ENCODE peak calls at places on chromosomes 11 and 22, in seven cellular contexts. Z is neuronal stem cell, J is H9, I is IMR-90, K is mesenchymal stem cell, W is trophoblast cell, C is H1. M is an unnamed sample.
A peak's percentile ranks its signal among the peaks of the same experiment; 100 is the strongest.

GRCh38 chr22:32619614-32620426 is 145.2 kb downstream of the FBXO7 start:
- DNase-seq in W (peak; percentile 69), K (peak; percentile 82), C (no peak), I (peak; percentile 89), J (no peak), Z (no peak), M (no peak)

GRCh38 chr11:79263001-79263400 is 177.8 kb downstream of the TENM4 start:
- DNase-seq in W (no peak), C (no peak), J (peak; percentile 36), K (peak; percentile 75), I (peak; percentile 49), Z (no peak), M (peak; percentile 74)

GRCh38 chr11:7019500-7020182 is 505 bp downstream of the ZNF214 start:
- DNase-seq in Z (no peak), J (peak; percentile 38), K (no peak), C (no peak), I (peak; percentile 20), W (no peak), M (peak; percentile 46)

GRCh38 chr22:49533886-49534285 is 293.8 kb downstream of the BRD1 start:
- DNase-seq in C (no peak), Z (no peak), W (no peak), I (no peak), K (no peak), J (no peak), M (no peak)

GRCh38 chr22:46536559-46537220 is 730 bp downstream of the CELSR1 start:
- DNase-seq in W (no peak), J (no peak), I (no peak), K (no peak), C (no peak), Z (peak; percentile 24), M (peak; percentile 20)

GRCh38 chr11:123549901-123550619 is 104.4 kb downstream of the SCN3B start:
- DNase-seq in I (peak; percentile 51), Z (no peak), C (no peak), K (no peak), W (no peak), J (no peak), M (peak; percentile 39)

GRCh38 chr11:45816614-45817013 is 11.7 kb downstream of the SLC35C1 start:
- DNase-seq in I (no peak), K (no peak), W (no peak), J (peak; percentile 79), Z (no peak), C (no peak), M (no peak)

GRCh38 chr11:13465909-13466371 is 2.9 kb upstream of the BTBD10 start:
- DNase-seq in I (peak; percentile 55), K (peak; percentile 55), W (peak; percentile 65), C (no peak), J (no peak), Z (peak; percentile 17), M (no peak)

GRCh38 chr11:131659931-131660330 is 289.5 kb downstream of the NTM start:
- DNase-seq in J (no peak), Z (no peak), I (no peak), C (no peak), K (no peak), W (no peak), M (no peak)

GRCh38 chr22:49812838-49813237 is 14.8 kb downstream of the BRD1 start:
- DNase-seq in W (peak; percentile 16), Z (no peak), J (no peak), K (peak; percentile 25), I (peak; percentile 37), C (no peak), M (no peak)

GRCh38 chr22:23404689-23405365 is 175.3 kb downstream of the IGLL1 start:
- DNase-seq in Z (peak; percentile 67), I (peak; percentile 40), K (peak; percentile 54), J (peak; percentile 39), W (peak; percentile 74), C (no peak), M (peak; percentile 75)

GRCh38 chr11:96424693-96425092 is 34.9 kb downstream of the JRKL start:
- DNase-seq in W (peak; percentile 11), J (no peak), C (no peak), I (peak; percentile 44), K (peak; percentile 5), Z (no peak), M (peak; percentile 41)

GRCh38 chr11:36452231-36452630 is 57.8 kb downstream of the TRAF6 start:
- DNase-seq in K (peak; percentile 68), C (no peak), J (no peak), I (peak; percentile 32), Z (no peak), W (no peak), M (no peak)

GRCh38 chr11:10477690-10478046 is 22.6 kb downstream of the AMPD3 start:
- DNase-seq in I (no peak), Z (no peak), K (no peak), W (no peak), C (no peak), J (no peak), M (no peak)

GRCh38 chr11:10476927-10477689 is 22.0 kb downstream of the AMPD3 start:
- DNase-seq in J (no peak), Z (no peak), W (no peak), C (no peak), I (no peak), K (no peak), M (no peak)

GRCh38 chr11:10476342-10476741 is 21.3 kb downstream of the AMPD3 start:
- DNase-seq in Z (no peak), W (no peak), K (no peak), J (no peak), C (no peak), I (no peak), M (no peak)

GRCh38 chr11:10478574-10479550 is 23.8 kb downstream of the AMPD3 start:
- DNase-seq in J (no peak), K (no peak), Z (no peak), C (no peak), I (no peak), W (no peak), M (no peak)

GRCh38 chr11:10478066-10478465 is 23.0 kb downstream of the AMPD3 start:
- DNase-seq in W (no peak), Z (no peak), K (no peak), C (no peak), I (no peak), J (no peak), M (peak; percentile 63)
- H2BK120ac ChIP-seq in W (no peak overlapping the region), Z (no peak overlapping the region), K (no peak overlapping the region), C (no peak overlapping the region), I (no peak overlapping the region), J (no peak overlapping the region), M (no peak overlapping the region)

GRCh38 chr11:90148900-90149299 is 14.4 kb downstream of the NAALAD2 start:
- DNase-seq in J (no peak), W (no peak), K (no peak), C (no peak), I (no peak), Z (no peak), M (no peak)
- H2BK120ac ChIP-seq in J (no peak overlapping the region), W (no peak overlapping the region), K (no peak overlapping the region), C (no peak overlapping the region), I (no peak overlapping the region), Z (no peak overlapping the region), M (no peak overlapping the region)

DNA sequence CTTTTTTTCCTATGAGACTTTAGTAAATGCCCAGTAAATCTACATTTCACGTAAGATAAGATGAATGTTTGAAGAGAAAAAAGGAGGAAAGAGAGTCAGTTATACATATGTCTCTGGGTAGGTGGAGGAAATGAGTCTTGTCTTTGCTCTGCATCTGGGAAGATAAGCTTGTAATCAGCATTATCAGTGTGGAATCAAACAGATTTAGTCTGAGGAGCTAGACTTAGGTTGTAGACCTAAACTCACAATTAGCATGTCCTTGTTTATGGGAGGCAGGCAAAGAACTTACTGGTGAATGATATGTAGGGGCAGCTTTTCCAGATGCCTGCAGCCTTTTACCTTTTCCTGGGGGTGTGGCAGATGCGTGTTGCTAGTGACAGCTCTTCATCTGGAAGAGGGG is 962.3 kb downstream of the TBC1D22A start:
- DNase-seq in Z (no peak), W (no peak), C (no peak), J (no peak), K (no peak), I (no peak), M (peak; percentile 98)
- H2BK120ac ChIP-seq in Z (no peak overlapping the region), W (no peak overlapping the region), C (no peak overlapping the region), J (no peak overlapping the region), K (no peak overlapping the region), I (no peak overlapping the region), M (no peak overlapping the region)

DNA sequence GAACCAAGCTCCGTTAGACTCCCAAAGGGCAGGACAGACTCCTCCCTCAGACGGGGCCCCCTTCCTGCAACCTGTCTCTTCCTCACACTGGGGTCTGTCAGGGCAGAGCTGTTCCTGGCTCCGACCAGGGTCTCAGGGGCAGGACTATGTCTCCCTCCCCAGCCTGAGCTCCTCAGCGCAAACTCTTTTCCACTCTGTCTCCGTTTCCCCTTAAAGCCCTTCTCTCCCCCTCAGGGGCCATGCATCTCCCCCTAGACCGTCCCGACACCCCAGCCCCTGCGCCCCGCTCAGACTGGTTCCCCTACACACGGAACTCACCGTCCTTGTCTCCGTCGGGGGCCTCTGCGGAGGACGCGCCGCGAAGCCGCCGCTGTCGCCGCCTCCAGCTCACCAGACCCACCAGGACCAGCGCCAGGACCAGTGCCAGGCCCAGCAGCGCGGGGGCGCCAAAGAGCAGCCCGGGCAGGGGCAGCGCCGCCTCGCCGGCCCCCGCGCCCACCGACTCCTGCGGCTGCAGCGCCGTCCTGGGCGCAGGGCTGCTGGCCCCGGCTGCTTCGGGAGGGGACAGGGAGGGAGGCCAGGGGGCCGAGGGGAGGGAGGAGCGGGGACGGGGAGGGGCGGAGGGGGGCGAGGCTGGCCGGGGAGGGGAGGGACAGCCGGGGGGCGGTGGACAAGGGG is 684 bp downstream of the TNFRSF13C start:
- DNase-seq in C (no peak), I (peak; percentile 34), J (peak; percentile 83), K (peak; percentile 63), Z (no peak), W (peak; percentile 71), M (peak; percentile 80)
- H2BK120ac ChIP-seq in C (no peak overlapping the region), I (no peak overlapping the region), J (no peak overlapping the region), K (peak overlapping the region; percentile 64), Z (no peak overlapping the region), W (no peak overlapping the region), M (no peak overlapping the region)

M was measured in mesendoderm.